ENCODE peak calls at places on chromosomes 4 and X, in six cellular contexts. Q is IMR-90, L is neural progenitor cell, F is uterus, K is heart right ventricle, M is psoas muscle. S is an unnamed sample. For H3K4me1, the result is how much of the 10 kb centered on the place peaks cover.

GRCh38 chr4:38598489-38598888 is 65.5 kb upstream of the KLF3 start:
- DNase-seq in Q (no peak), L (no peak), F (no peak), K (no peak), M (no peak), S (no peak)

GRCh38 chrX:101232316-101232715 is 12.7 kb downstream of the DRP2 start:
- DNase-seq in Q (peak), L (no peak), F (no peak), K (no peak), M (no peak), S (no peak)

GRCh38 chr4:118026806-118027205 is 7.5 kb upstream of the NDST3 start:
- DNase-seq in Q (no peak), L (no peak), F (no peak), K (no peak), M (no peak), S (no peak)

GRCh38 chrX:2719774-2720447 is 28.8 kb downstream of the CD99 start:
- DNase-seq in Q (no peak), L (no peak), F (no peak), K (no peak), M (no peak), S (no peak)

GRCh38 chr4:79852305-79852730 is 220.7 kb downstream of the ANTXR2 start:
- DNase-seq in Q (peak), L (no peak), F (peak), K (peak), M (peak), S (peak)

GRCh38 chrX:135410861-135411627 is 10.7 kb upstream of the SMIM10L2A start:
- DNase-seq in Q (no peak), L (no peak), F (no peak), K (no peak), M (no peak), S (no peak)

GRCh38 chr4:78644744-78645330 is 93.3 kb downstream of the ANXA3 start:
- DNase-seq in Q (peak), L (peak), F (peak), K (peak), M (peak), S (peak)

GRCh38 chr4:165556383-165556782 is 177.6 kb downstream of the CPE start:
- DNase-seq in Q (no peak), L (no peak), F (no peak), K (no peak), M (no peak), S (no peak)

GRCh38 chr4:147942729-147943128 is 210.8 kb downstream of the ARHGAP10 start:
- DNase-seq in Q (peak), L (peak), F (no peak), K (no peak), M (no peak), S (no peak)

GRCh38 chrX:72094894-72095293 is 36.8 kb downstream of the RTL5 start:
- DNase-seq in Q (peak), L (peak), F (no peak), K (peak), M (no peak), S (peak)

GRCh38 chrX:103398321-103398937 is 22.1 kb downstream of the BEX3 start:
- DNase-seq in Q (peak), L (no peak), F (no peak), K (no peak), M (no peak), S (no peak)

GRCh38 chr4:38743866-38744265 is 38.9 kb downstream of the TLR10 start:
- DNase-seq in Q (no peak), L (no peak), F (no peak), K (no peak), M (no peak), S (peak)

GRCh38 chr4:98996056-98996941 is 778 bp downstream of the METAP1 start:
- DNase-seq in Q (peak), L (peak), F (no peak), K (no peak), M (no peak), S (no peak)

GRCh38 chr4:124936427-124936826 is 223.9 kb upstream of the ANKRD50 start:
- DNase-seq in Q (peak), L (no peak), F (no peak), K (peak), M (peak), S (peak)

GRCh38 chr4:86498560-86499166 is 95.5 kb upstream of the PTPN13 start:
- DNase-seq in Q (peak), L (peak), F (no peak), K (no peak), M (no peak), S (no peak)

GRCh38 chr4:7210818-7211217 is 18.5 kb downstream of the SORCS2 start:
- DNase-seq in Q (peak), L (no peak), F (peak), K (no peak), M (no peak), S (no peak)

GRCh38 chrX:77436271-77436670 is 10.9 kb upstream of the FGF16 start:
- DNase-seq in Q (no peak), L (no peak), F (no peak), K (no peak), M (no peak), S (no peak)

GRCh38 chrX:6299724-6300123 is 71.1 kb upstream of the NLGN4X start:
- DNase-seq in Q (no peak), L (no peak), F (no peak), K (no peak), M (no peak), S (no peak)

GRCh38 chrX:84760560-84760959 is 243.1 kb upstream of the APOOL start:
- DNase-seq in Q (no peak), L (no peak), F (no peak), K (no peak), M (no peak), S (no peak)

GRCh38 chrX:110536788-110537187 is 178.1 kb downstream of the RTL9 start:
- DNase-seq in Q (no peak), L (no peak), F (no peak), K (no peak), M (no peak), S (no peak)

GRCh38 chr4:92106816-92107215 is 196.9 kb upstream of the GRID2 start:
- DNase-seq in Q (no peak), L (no peak), F (no peak), K (no peak), M (no peak), S (no peak)

GRCh38 chr4:174451897-174452296 is 70.4 kb downstream of the HPGD start:
- DNase-seq in Q (no peak), L (no peak), F (no peak), K (no peak), M (no peak), S (no peak)

GRCh38 chr4:180057891-180058643 is 2185.1 kb upstream of the TENM3 start:
- DNase-seq in Q (no peak), L (peak), F (no peak), K (peak), M (peak), S (no peak)

GRCh38 chr4:173415092-173415491 is 16.2 kb upstream of the SCRG1 start:
- DNase-seq in Q (no peak), L (no peak), F (no peak), K (no peak), M (no peak), S (no peak)

GRCh38 chr4:149723065-149723464 is 92.6 kb downstream of the IQCM start:
- DNase-seq in Q (no peak), L (no peak), F (no peak), K (no peak), M (no peak), S (no peak)

GRCh38 chr4:15198070-15198727 is 195.9 kb downstream of the CPEB2 start:
- DNase-seq in Q (peak), L (no peak), F (no peak), K (peak), M (no peak), S (no peak)

GRCh38 chr4:56757821-56758400 is 63.6 kb downstream of the SPINK2 start:
- DNase-seq in Q (peak), L (peak), F (peak), K (peak), M (peak), S (no peak)

GRCh38 chr4:77564231-77564630 is 41.4 kb upstream of the CXCL13 start:
- DNase-seq in Q (no peak), L (no peak), F (no peak), K (no peak), M (no peak), S (no peak)

GRCh38 chr4:92305148-92305877 is 1.5 kb downstream of the GRID2 start:
- DNase-seq in Q (peak), L (peak), F (no peak), K (peak), M (peak), S (peak)

GRCh38 chr4:89298160-89298559 is 9.4 kb downstream of the GPRIN3 start:
- DNase-seq in Q (no peak), L (no peak), F (no peak), K (no peak), M (no peak), S (no peak)

GRCh38 chrX:6738518-6739470 is 203.9 kb upstream of the VCX3A start:
- DNase-seq in Q (no peak), L (no peak), F (no peak), K (no peak), M (no peak), S (no peak)

GRCh38 chr4:183831689-183832088 is 73.4 kb upstream of the STOX2 start:
- DNase-seq in Q (no peak), L (no peak), F (no peak), K (no peak), M (no peak), S (no peak)

GRCh38 chr4:21192367-21192766 is 492.1 kb downstream of the PACRGL start:
- DNase-seq in Q (no peak), L (no peak), F (no peak), K (no peak), M (no peak), S (no peak)

GRCh38 chr4:119615068-119615744 is 13.4 kb downstream of the PDE5A start:
- DNase-seq in Q (no peak), L (no peak), F (no peak), K (no peak), M (no peak), S (no peak)
- H3K4me1 ChIP-seq in Q (under half), L (under half), F (under half), K (under half), M (under half), S (under half)

GRCh38 chrX:107677909-107678308 is 49.6 kb downstream of the PRPS1 start:
- DNase-seq in Q (no peak), L (no peak), F (no peak), K (no peak), M (no peak), S (peak)
- H3K27ac ChIP-seq in Q (no peak), L (no peak), F (peak), K (peak), M (peak), S (peak)

GRCh38 chr4:76385974-76386373 is 35.0 kb downstream of the CCDC158 start:
- DNase-seq in Q (no peak), L (no peak), F (no peak), K (no peak), M (no peak), S (no peak)

GRCh38 chr4:76380561-76380960 is 40.4 kb downstream of the CCDC158 start:
- DNase-seq in Q (no peak), L (no peak), F (no peak), K (no peak), M (no peak), S (no peak)

GRCh38 chr4:76386566-76387305 is 34.2 kb downstream of the CCDC158 start:
- DNase-seq in Q (no peak), L (no peak), F (no peak), K (no peak), M (no peak), S (no peak)

GRCh38 chr4:76383001-76383400 is 37.9 kb downstream of the CCDC158 start:
- DNase-seq in Q (no peak), L (no peak), F (no peak), K (no peak), M (no peak), S (no peak)

DNA sequence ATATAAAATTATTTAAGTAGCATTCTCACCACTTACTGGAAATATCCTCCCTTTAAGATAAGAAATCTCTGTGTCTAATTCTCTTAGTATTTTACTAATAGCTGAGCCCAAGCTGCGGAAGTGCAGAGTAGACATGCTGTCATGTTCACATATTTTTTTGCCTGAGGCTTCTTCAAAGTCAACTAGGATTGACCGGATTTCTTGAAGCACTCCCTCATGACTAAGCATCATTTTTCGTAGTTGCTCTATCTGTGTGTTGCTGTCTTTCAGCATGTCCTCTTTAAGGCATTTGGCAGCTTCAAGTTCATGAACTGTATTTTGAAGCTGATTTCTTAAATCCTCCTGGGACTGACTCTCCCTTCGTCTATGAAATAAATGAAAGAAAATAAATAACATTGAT is 36.9 kb downstream of the CCDC158 start:
- DNase-seq in Q (no peak), L (no peak), F (no peak), K (no peak), M (no peak), S (no peak)
- H3K4me3 ChIP-seq in Q (no peak), L (no peak), F (no peak), K (no peak), M (no peak), S (no peak)

GRCh38 chr4:48778431-48779094 is 1.5 kb downstream of the FRYL start:
- DNase-seq in Q (peak), L (no peak), F (no peak), K (no peak), M (no peak), S (no peak)
- H3K4me1 ChIP-seq in Q (under half), L (under half), F (under half), K (under half), M (under half), S (under half)